ENCODE peak calls at places on chromosome 13, in eight cellular contexts. X, F, O, T, A, J, R and B are unnamed samples.

GRCh38 chr13:106755542-106755941 is 187.6 kb upstream of the ARGLU1 start:
- DNase-seq in X (no peak), F (no peak), O (no peak), T (no peak), A (no peak), J (no peak), R (no peak), B (no peak)

GRCh38 chr13:51834581-51835158 is 10.3 kb downstream of the TMEM272 start:
- DNase-seq in X (no peak), F (no peak), O (no peak), T (peak), A (no peak), J (no peak), R (no peak), B (no peak)

GRCh38 chr13:38628554-38628953 is 58.3 kb upstream of the FREM2 start:
- DNase-seq in X (no peak), F (no peak), O (no peak), T (no peak), A (no peak), J (no peak), R (no peak), B (no peak)

GRCh38 chr13:73059460-73060250 is 850 bp downstream of the KLF5 start:
- DNase-seq in X (peak), F (no peak), O (peak), T (peak), A (peak), J (no peak), R (peak), B (peak)

GRCh38 chr13:60326273-60326672 is 70.7 kb upstream of the TDRD3 start:
- DNase-seq in X (no peak), F (no peak), O (no peak), T (no peak), A (no peak), J (no peak), R (no peak), B (no peak)

GRCh38 chr13:75135325-75135825 is 346.6 kb downstream of the TBC1D4 start:
- DNase-seq in X (no peak), F (no peak), O (no peak), T (no peak), A (no peak), J (no peak), R (no peak), B (peak)

GRCh38 chr13:112976526-112976925 is 7.5 kb downstream of the MCF2L start:
- DNase-seq in X (no peak), F (no peak), O (no peak), T (no peak), A (no peak), J (no peak), R (no peak), B (no peak)

GRCh38 chr13:44710576-44710975 is 134.4 kb upstream of the TSC22D1 start:
- DNase-seq in X (peak), F (no peak), O (no peak), T (no peak), A (no peak), J (no peak), R (peak), B (peak)

GRCh38 chr13:30441304-30441703 is 19.0 kb downstream of the UBE2L5 start:
- DNase-seq in X (no peak), F (no peak), O (no peak), T (no peak), A (no peak), J (no peak), R (no peak), B (no peak)

GRCh38 chr13:113782472-113782871 is 23.4 kb downstream of the TMEM255B start:
- DNase-seq in X (no peak), F (no peak), O (peak), T (no peak), A (no peak), J (no peak), R (no peak), B (no peak)

GRCh38 chr13:26377038-26377437 is 123.1 kb downstream of the CDK8 start:
- DNase-seq in X (no peak), F (no peak), O (no peak), T (peak), A (no peak), J (no peak), R (no peak), B (peak)

GRCh38 chr13:23790591-23791170 is 98.5 kb downstream of the MIPEP start:
- DNase-seq in X (no peak), F (no peak), O (no peak), T (no peak), A (no peak), J (no peak), R (no peak), B (peak)

GRCh38 chr13:63198076-63198475 is 1782.4 kb upstream of the PCDH20 start:
- DNase-seq in X (no peak), F (no peak), O (no peak), T (no peak), A (peak), J (no peak), R (no peak), B (no peak)

GRCh38 chr13:51826606-51827005 is 18.4 kb downstream of the TMEM272 start:
- DNase-seq in X (no peak), F (no peak), O (no peak), T (no peak), A (no peak), J (no peak), R (no peak), B (no peak)

GRCh38 chr13:41654800-41655199 is 197.4 kb downstream of the RGCC start:
- DNase-seq in X (no peak), F (no peak), O (no peak), T (no peak), A (no peak), J (no peak), R (no peak), B (no peak)

GRCh38 chr13:39765801-39766463 is 110.5 kb downstream of the COG6 start:
- DNase-seq in X (no peak), F (peak), O (no peak), T (peak), A (peak), J (peak), R (peak), B (peak)

GRCh38 chr13:77516342-77516789 is 19.1 kb upstream of the SCEL start:
- DNase-seq in X (no peak), F (no peak), O (no peak), T (no peak), A (no peak), J (no peak), R (peak), B (peak)

GRCh38 chr13:84352946-84353345 is 470.7 kb upstream of the SLITRK1 start:
- DNase-seq in X (no peak), F (no peak), O (no peak), T (no peak), A (no peak), J (no peak), R (no peak), B (no peak)

GRCh38 chr13:96285729-96286128 is 195.8 kb downstream of the HS6ST3 start:
- DNase-seq in X (no peak), F (no peak), O (no peak), T (no peak), A (no peak), J (no peak), R (no peak), B (no peak)

GRCh38 chr13:96527497-96527896 is 437.6 kb downstream of the HS6ST3 start:
- DNase-seq in X (no peak), F (no peak), O (no peak), T (no peak), A (no peak), J (no peak), R (no peak), B (no peak)

GRCh38 chr13:41468631-41469030 is 11.3 kb downstream of the RGCC start:
- DNase-seq in X (no peak), F (no peak), O (no peak), T (no peak), A (no peak), J (no peak), R (no peak), B (no peak)

GRCh38 chr13:107202371-107203023 is 634.6 kb upstream of the ARGLU1 start:
- DNase-seq in X (no peak), F (no peak), O (no peak), T (no peak), A (peak), J (no peak), R (no peak), B (no peak)

GRCh38 chr13:64684108-64684507 is 2546.0 kb downstream of the PCDH9 start:
- DNase-seq in X (no peak), F (no peak), O (no peak), T (no peak), A (no peak), J (no peak), R (no peak), B (no peak)

GRCh38 chr13:31431722-31432137 is 232.0 kb downstream of the B3GLCT start:
- DNase-seq in X (peak), F (no peak), O (no peak), T (peak), A (no peak), J (no peak), R (peak), B (peak)

GRCh38 chr13:44843403-44843802 is 145.9 kb downstream of the NUFIP1 start:
- DNase-seq in X (no peak), F (no peak), O (no peak), T (no peak), A (no peak), J (no peak), R (no peak), B (no peak)

GRCh38 chr13:31522431-31522830 is 216.9 kb upstream of the RXFP2 start:
- DNase-seq in X (no peak), F (no peak), O (no peak), T (no peak), A (no peak), J (no peak), R (no peak), B (no peak)

GRCh38 chr13:48043789-48044503 is 6.4 kb downstream of the NUDT15 start:
- DNase-seq in X (no peak), F (no peak), O (no peak), T (no peak), A (no peak), J (no peak), R (no peak), B (peak)